ENCODE peak calls at places on chromosomes 5 and 9, in seven cellular contexts. R is GM23338, I is hepatocyte, Y is fibroblast of lung, N is DND-41, P is GM23248, Q is IMR-90. M is an unnamed sample.

GRCh38 chr9:98607152-98607551 is 101.6 kb downstream of the GABBR2 start:
- DNase-seq in N (no peak), R (no peak), P (peak), Q (peak), I (no peak), Y (peak), M (no peak)

GRCh38 chr5:98770158-98770910 is 3.1 kb upstream of the RGMB start:
- DNase-seq in Q (peak), R (no peak), N (no peak), P (peak), I (peak), Y (peak), M (peak)

GRCh38 chr5:58666598-58667595 is 84.0 kb downstream of the RAB3C start:
- DNase-seq in R (peak), Y (peak), Q (no peak), P (no peak), N (no peak), I (no peak), M (no peak)

GRCh38 chr5:31062878-31063277 is 130.6 kb upstream of the CDH6 start:
- DNase-seq in N (no peak), Q (no peak), R (no peak), Y (no peak), I (no peak), P (no peak), M (no peak)

GRCh38 chr5:137234973-137235943 is 263.9 kb downstream of the SPOCK1 start:
- DNase-seq in P (no peak), Y (peak), Q (no peak), R (no peak), I (no peak), N (no peak), M (no peak)

GRCh38 chr5:176629853-176630680 is at the start of the genes EIF4E1B and SNCB:
- DNase-seq in P (peak), Y (peak), Q (no peak), I (peak), N (no peak), R (peak), M (peak)

GRCh38 chr9:108727580-108728056 is 128.2 kb downstream of the ACTL7B start:
- DNase-seq in Q (no peak), N (no peak), P (peak), Y (no peak), R (no peak), I (no peak), M (no peak)

GRCh38 chr5:106076655-106077054 is 1594.1 kb downstream of the EFNA5 start:
- DNase-seq in N (no peak), P (no peak), Y (no peak), I (no peak), Q (no peak), R (no peak), M (no peak)

GRCh38 chr9:114616684-114617520 is 5.8 kb downstream of the TMEM268 start:
- DNase-seq in I (no peak), P (no peak), Y (no peak), R (no peak), Q (no peak), N (no peak), M (no peak)

GRCh38 chr9:131943397-131943796 is 136.3 kb downstream of the MED27 start:
- DNase-seq in P (no peak), Q (no peak), Y (peak), R (peak), N (no peak), I (no peak), M (no peak)

GRCh38 chr9:6147847-6148246 is 67.8 kb upstream of the IL33 start:
- DNase-seq in R (no peak), P (no peak), N (no peak), Q (no peak), I (no peak), Y (peak), M (no peak)

GRCh38 chr5:28012538-28012937 is 974.2 kb upstream of the CDH9 start:
- DNase-seq in P (peak), Q (no peak), N (no peak), Y (no peak), I (no peak), R (no peak), M (no peak)

GRCh38 chr9:5425006-5425628 is 12.6 kb downstream of the PLGRKT start:
- DNase-seq in Q (no peak), R (peak), P (peak), I (no peak), N (no peak), Y (no peak), M (peak)

GRCh38 chr5:22329683-22330082 is 523.5 kb downstream of the CDH12 start:
- DNase-seq in R (no peak), Q (no peak), I (no peak), N (no peak), Y (no peak), P (no peak), M (no peak)

GRCh38 chr5:472076-472655 is 29.2 kb downstream of the EXOC3 start:
- DNase-seq in P (peak), I (peak), R (no peak), Y (peak), N (peak), Q (no peak), M (no peak)

GRCh38 chr5:143124593-143124992 is 278.9 kb downstream of the NR3C1 start:
- DNase-seq in Y (no peak), Q (no peak), R (no peak), P (no peak), I (no peak), N (no peak), M (no peak)

GRCh38 chr5:157740211-157740610 is 3.3 kb upstream of the LSM11 start:
- DNase-seq in P (peak), Q (no peak), R (peak), N (no peak), I (peak), Y (peak), M (peak)

GRCh38 chr9:76472925-76473324 is 13.9 kb downstream of the GCNT1 start:
- DNase-seq in Y (peak), I (peak), Q (no peak), P (no peak), R (peak), N (no peak), M (no peak)
- H3K4me2 ChIP-seq in Y (no peak), I (no peak), Q (no peak), P (no peak), R (peak), N (no peak), M (no peak)

GRCh38 chr9:135948446-135948845 is 12.7 kb downstream of the UBAC1 start:
- DNase-seq in R (no peak), P (no peak), Y (no peak), Q (no peak), I (no peak), N (no peak), M (no peak)

GRCh38 chr9:135950135-135950682 is 11.0 kb downstream of the UBAC1 start:
- DNase-seq in Q (no peak), Y (no peak), I (no peak), N (no peak), R (no peak), P (no peak), M (no peak)

GRCh38 chr9:135948873-135949665 is 12.1 kb downstream of the UBAC1 start:
- DNase-seq in P (no peak), R (no peak), I (no peak), N (no peak), Y (no peak), Q (no peak), M (no peak)

GRCh38 chr9:135947582-135947981 is 13.6 kb downstream of the UBAC1 start:
- DNase-seq in Q (no peak), Y (no peak), N (no peak), P (no peak), I (no peak), R (no peak), M (no peak)

DNA sequence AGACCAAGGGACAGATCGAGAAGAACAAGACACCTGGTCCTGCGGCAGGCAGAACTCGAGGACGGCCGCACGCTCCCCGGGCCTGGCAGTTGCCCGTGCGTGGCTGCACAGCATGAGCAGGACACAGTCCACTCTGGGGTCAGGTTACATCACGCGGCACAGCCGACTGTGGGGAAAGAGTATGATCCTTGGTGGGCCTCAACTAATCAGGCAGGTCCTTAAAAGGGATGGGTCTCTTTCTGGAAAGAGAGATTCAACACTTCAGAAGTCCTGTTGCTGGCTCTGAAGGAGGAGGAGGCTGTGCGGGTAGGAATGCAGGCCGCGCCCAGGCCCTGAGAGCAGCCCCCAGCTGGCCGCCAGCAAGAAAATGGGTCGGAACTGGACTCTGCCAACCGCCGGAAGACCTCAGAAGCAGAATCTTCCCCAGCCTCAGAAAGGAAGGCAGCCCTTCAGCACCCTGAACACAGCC is 11.5 kb downstream of the UBAC1 start:
- DNase-seq in Q (no peak), P (no peak), I (no peak), R (no peak), N (no peak), Y (no peak), M (no peak)
- H3K27ac ChIP-seq in Q (no peak), P (no peak), I (peak), R (peak), N (no peak), Y (no peak), M (no peak)

GRCh38 chr9:37239921-37240320 is 119.5 kb downstream of the ZCCHC7 start:
- DNase-seq in P (no peak), Q (no peak), I (no peak), Y (no peak), N (no peak), R (no peak), M (no peak)

GRCh38 chr9:37238122-37238521 is 117.7 kb downstream of the ZCCHC7 start:
- DNase-seq in R (no peak), Q (no peak), Y (no peak), I (no peak), N (no peak), P (no peak), M (no peak)

GRCh38 chr9:37241340-37241739 is 121.0 kb downstream of the ZCCHC7 start:
- DNase-seq in P (no peak), R (no peak), Y (no peak), Q (no peak), N (no peak), I (no peak), M (no peak)

GRCh38 chr9:37239224-37239859 is 119.0 kb downstream of the ZCCHC7 start:
- DNase-seq in I (no peak), N (no peak), P (peak), R (peak), Q (no peak), Y (no peak), M (no peak)

GRCh38 chr9:37236822-37237221 is 116.4 kb downstream of the ZCCHC7 start:
- DNase-seq in P (no peak), Y (no peak), R (no peak), I (no peak), Q (no peak), N (no peak), M (no peak)
- H3K4me2 ChIP-seq in P (no peak), Y (no peak), R (no peak), I (no peak), Q (no peak), N (no peak), M (no peak)

GRCh38 chr9:125911861-125912260 is 164.7 kb downstream of the PBX3 start:
- DNase-seq in P (peak), Y (peak), I (no peak), R (no peak), N (no peak), Q (peak), M (no peak)

GRCh38 chr9:125910286-125910685 is 163.1 kb downstream of the PBX3 start:
- DNase-seq in Q (no peak), I (no peak), N (no peak), R (no peak), P (no peak), Y (no peak), M (no peak)

GRCh38 chr9:125913551-125913950 is 166.4 kb downstream of the PBX3 start:
- DNase-seq in Y (no peak), P (no peak), N (no peak), R (no peak), I (no peak), Q (no peak), M (no peak)

GRCh38 chr9:125912667-125913066 is 165.5 kb downstream of the PBX3 start:
- DNase-seq in Y (no peak), P (no peak), R (no peak), Q (no peak), I (no peak), N (no peak), M (no peak)

GRCh38 chr9:125912261-125912660 is 165.1 kb downstream of the PBX3 start:
- DNase-seq in R (no peak), N (no peak), Y (no peak), Q (no peak), I (no peak), P (no peak), M (no peak)
- H3K27ac ChIP-seq in R (no peak), N (no peak), Y (no peak), Q (no peak), I (no peak), P (no peak), M (no peak)

GRCh38 chr9:122402403-122403268 is 31.8 kb downstream of the PTGS1 start:
- DNase-seq in P (peak), Q (peak), N (no peak), R (no peak), I (peak), Y (peak), M (peak)
- H3K4me2 ChIP-seq in P (peak), Q (peak), N (no peak), R (no peak), I (no peak), Y (peak), M (peak)

GRCh38 chr5:150644058-150644457 is 3.6 kb downstream of the SYNPO start:
- DNase-seq in P (no peak), Q (no peak), N (no peak), Y (no peak), R (no peak), I (no peak), M (no peak)

GRCh38 chr5:150641826-150642566 is 1.5 kb downstream of the SYNPO start:
- DNase-seq in P (peak), Q (no peak), I (no peak), Y (peak), R (no peak), N (no peak), M (no peak)

GRCh38 chr5:150642991-150643710 is 2.7 kb downstream of the SYNPO start:
- DNase-seq in Y (no peak), P (no peak), Q (no peak), R (no peak), I (no peak), N (no peak), M (no peak)

GRCh38 chr5:150641006-150641570 is 628 bp downstream of the SYNPO start:
- DNase-seq in P (peak), Q (peak), R (no peak), I (no peak), Y (peak), N (no peak), M (peak)

DNA sequence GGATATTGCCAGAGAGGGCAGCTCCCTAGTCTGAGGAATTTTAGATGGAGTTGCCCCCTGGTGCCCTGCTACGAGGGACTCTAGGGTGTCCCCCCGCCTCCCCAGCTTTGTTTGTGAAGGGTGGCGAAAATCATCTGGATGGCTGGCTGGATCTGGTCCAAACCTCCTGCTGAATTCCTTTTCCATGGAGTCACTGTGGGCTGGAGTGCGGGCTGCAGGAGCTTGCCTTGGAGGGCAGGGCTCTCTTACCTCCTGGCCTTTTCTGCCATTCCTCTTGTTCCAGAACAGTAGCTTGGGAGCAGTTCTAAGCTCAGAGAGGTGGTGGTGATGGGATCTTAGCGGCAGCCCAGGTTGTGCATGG is 2.1 kb downstream of the SYNPO start:
- DNase-seq in P (peak), N (no peak), I (peak), R (no peak), Q (peak), Y (peak), M (peak)
- H3K27ac ChIP-seq in P (peak), N (no peak), I (peak), R (no peak), Q (peak), Y (peak), M (peak)

GRCh38 chr9:130651752-130652151 is 12.6 kb upstream of the PRDM12 start:
- DNase-seq in I (no peak), Q (no peak), N (no peak), P (no peak), R (no peak), Y (no peak), M (no peak)
- H3K4me2 ChIP-seq in I (no peak), Q (no peak), N (no peak), P (no peak), R (no peak), Y (no peak), M (no peak)

M was measured in A549.